ENCODE peak calls at places on chromosomes 3 and 15, in four cellular contexts. X is endothelial cell of umbilical vein, V is IMR-90, R is GM12878. F is an unnamed sample.

GRCh38 chr3:156207802-156208685 is 87.7 kb downstream of the KCNAB1 start:
- DNase-seq in X (peak), V (peak), R (no peak), F (no peak)

GRCh38 chr15:58686286-58686685 is 63.2 kb downstream of the ADAM10 start:
- DNase-seq in X (no peak), V (no peak), R (no peak), F (no peak)

GRCh38 chr15:42665827-42666226 is 71.1 kb downstream of the CDAN1 start:
- DNase-seq in X (no peak), V (no peak), R (no peak), F (no peak)

GRCh38 chr3:67531149-67532101 is 123.0 kb downstream of the SUCLG2 start:
- DNase-seq in X (peak), V (no peak), R (no peak), F (no peak)

GRCh38 chr3:127671523-127672428 is 976 bp upstream of the ABTB1 start:
- DNase-seq in X (peak), V (no peak), R (no peak), F (peak)

GRCh38 chr3:187066228-187066995 is 72.9 kb downstream of the RPL39L start:
- DNase-seq in X (peak), V (peak), R (no peak), F (peak)

GRCh38 chr15:60339236-60339635 is 58.5 kb downstream of the ANXA2 start:
- DNase-seq in X (no peak), V (no peak), R (no peak), F (no peak)

GRCh38 chr15:87477056-87477455 is 779.5 kb downstream of the NTRK3 start:
- DNase-seq in X (no peak), V (no peak), R (no peak), F (no peak)

GRCh38 chr3:138220242-138220641 is 33.1 kb downstream of the ARMC8 start:
- DNase-seq in X (no peak), V (no peak), R (no peak), F (no peak)

GRCh38 chr3:129064969-129065726 is 4.6 kb downstream of the GP9 start:
- DNase-seq in X (no peak), V (no peak), R (no peak), F (no peak)

GRCh38 chr3:45972534-45973402 is 22.9 kb downstream of the FYCO1 start:
- DNase-seq in X (no peak), V (peak), R (no peak), F (no peak)

GRCh38 chr3:187211532-187212274 is 14.4 kb downstream of the RTP1 start:
- DNase-seq in X (no peak), V (peak), R (no peak), F (no peak)

GRCh38 chr3:139302084-139302800 is 41.6 kb upstream of the MRPS22 start:
- DNase-seq in X (no peak), V (peak), R (no peak), F (no peak)

GRCh38 chr15:70273808-70274207 is 176.1 kb upstream of the TLE3 start:
- DNase-seq in X (no peak), V (no peak), R (no peak), F (no peak)

GRCh38 chr3:172607305-172608121 is 84.3 kb upstream of the TNFSF10 start:
- DNase-seq in X (peak), V (peak), R (no peak), F (no peak)

GRCh38 chr15:30923429-30923828 is 19.7 kb downstream of the FAN1 start:
- DNase-seq in X (no peak), V (no peak), R (no peak), F (no peak)

GRCh38 chr15:92869263-92869940 is 30.7 kb upstream of the CHD2 start:
- DNase-seq in X (no peak), V (peak), R (no peak), F (no peak)

GRCh38 chr3:23666818-23667217 is 138.9 kb upstream of the UBE2E1 start:
- DNase-seq in X (no peak), V (no peak), R (no peak), F (no peak)

GRCh38 chr3:31065765-31066164 is 171.3 kb upstream of the GADL1 start:
- DNase-seq in X (no peak), V (no peak), R (no peak), F (no peak)

GRCh38 chr15:83556754-83557153 is 97.2 kb upstream of the ADAMTSL3 start:
- DNase-seq in X (no peak), V (no peak), R (no peak), F (no peak)

GRCh38 chr15:100457201-100457600 is 71.5 kb downstream of the CERS3 start:
- DNase-seq in X (no peak), V (peak), R (no peak), F (no peak)

GRCh38 chr3:169058681-169059080 is 604.8 kb downstream of the MECOM start:
- DNase-seq in X (no peak), V (no peak), R (no peak), F (no peak)

GRCh38 chr3:66465587-66465986 is 35.2 kb downstream of the LRIG1 start:
- DNase-seq in X (no peak), V (no peak), R (no peak), F (no peak)

GRCh38 chr15:33601461-33601860 is 290.7 kb downstream of the RYR3 start:
- DNase-seq in X (no peak), V (no peak), R (no peak), F (no peak)
- TF ChIP-seq FOS in X (no peak), V (no peak), R (no peak), F (no peak)

DNA sequence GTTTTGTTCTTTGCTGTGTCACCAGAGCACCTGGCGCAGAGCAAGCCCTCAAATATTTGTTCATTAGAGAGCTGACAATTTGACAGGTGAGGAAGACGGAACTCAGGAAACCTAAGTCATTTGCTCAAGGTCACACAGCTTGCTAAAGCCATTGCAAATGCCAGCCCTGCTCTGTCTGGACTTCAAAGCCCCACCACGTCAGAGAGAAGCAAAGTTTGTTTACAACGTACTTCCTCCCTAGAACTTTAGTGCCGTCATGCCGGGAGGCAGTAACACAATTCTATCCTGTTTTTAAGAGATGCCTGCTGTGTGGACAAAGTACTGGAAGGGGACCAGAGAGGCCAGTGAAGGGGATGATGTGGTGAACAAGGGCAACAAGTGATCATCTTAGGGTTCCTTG is 216.6 kb upstream of the PRICKLE2 start:
- DNase-seq in X (no peak), V (peak), R (no peak), F (no peak)
- TF ChIP-seq FOS in X (no peak), V (no peak), R (no peak), F (no peak)

DNA sequence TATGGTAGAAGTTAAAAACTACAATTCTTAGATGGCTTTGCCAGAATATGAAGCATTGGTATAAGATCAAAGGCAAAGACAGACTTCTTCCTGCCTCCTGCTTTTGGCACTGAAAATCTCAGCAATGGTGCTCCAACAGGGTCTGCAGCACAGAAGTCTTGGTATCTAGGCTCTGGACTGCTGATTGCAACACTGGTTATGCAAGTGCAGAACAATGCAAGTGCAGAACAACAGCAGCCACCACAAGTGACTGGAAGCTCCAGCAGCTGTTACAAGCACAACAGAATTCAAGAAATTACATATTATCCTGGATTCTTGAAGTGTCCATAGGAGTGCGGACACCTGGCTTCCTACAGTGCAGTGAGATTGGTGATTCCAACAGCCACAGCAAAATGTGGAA is 33.7 kb downstream of the ZBTB20 start:
- DNase-seq in X (no peak), V (peak), R (no peak), F (no peak)
- TF ChIP-seq FOS in X (no peak), V (no peak), R (no peak), F (no peak)

GRCh38 chr3:74287557-74287956 is 326.9 kb downstream of the CNTN3 start:
- DNase-seq in X (no peak), V (peak), R (no peak), F (no peak)

GRCh38 chr3:74281705-74282104 is 332.8 kb downstream of the CNTN3 start:
- DNase-seq in X (no peak), V (no peak), R (no peak), F (no peak)
- TF ChIP-seq FOS in X (no peak), V (no peak), R (no peak), F (no peak)

GRCh38 chr3:75781079-75781745 is 4.1 kb downstream of the ZNF717 start:
- DNase-seq in X (no peak), V (no peak), R (peak), F (no peak)
- TF ChIP-seq FOS in X (no peak), V (no peak), R (no peak), F (no peak)

GRCh38 chr15:98876461-98877369 is 130.9 kb downstream of the PGPEP1L start:
- DNase-seq in X (no peak), V (peak), R (no peak), F (no peak)
- TF ChIP-seq FOS in X (no peak), V (no peak), R (no peak), F (no peak)

DNA sequence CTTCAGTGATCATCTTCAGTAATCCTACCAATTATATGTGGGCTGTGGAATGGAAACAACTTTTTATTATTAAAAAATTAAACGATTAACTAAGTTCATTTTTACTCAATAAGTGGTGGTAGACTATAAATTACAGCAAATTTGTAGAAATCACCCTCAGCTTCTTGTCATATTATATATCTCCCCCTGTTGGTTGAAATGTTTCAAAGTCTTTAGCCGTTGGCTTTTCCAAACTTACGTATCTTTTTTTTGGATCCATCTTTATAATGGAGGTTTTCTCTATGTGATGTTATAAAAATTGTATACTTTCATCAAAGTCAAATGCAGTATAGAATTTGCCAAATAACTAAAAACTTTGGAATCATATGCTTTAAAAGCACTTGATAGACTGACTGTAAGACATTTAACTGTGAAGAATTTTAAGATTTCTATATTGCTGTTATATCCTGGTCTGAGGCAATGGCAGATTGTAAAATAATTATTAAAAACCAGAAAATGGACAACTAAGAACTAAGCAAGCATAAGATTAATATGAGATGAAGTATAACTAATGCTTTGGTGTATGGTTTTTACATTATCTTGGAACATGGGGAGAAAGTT is 44.7 kb downstream of the ATP11B start:
- DNase-seq in X (peak), V (peak), R (no peak), F (no peak)
- TF ChIP-seq FOS in X (no peak), V (no peak), R (no peak), F (no peak)